ENCODE peak calls at places on chromosomes 7 and 10, in eight cellular contexts. A is mucosa of descending colon; R is PC-3; U is CD4-positive, alpha-beta T cell; G is pancreas; C is K562; E is cardiac fibroblast; Z is fibroblast of lung. S is an unnamed sample.
A peak's percentile ranks its signal among the peaks of the same experiment; 100 is the strongest.

GRCh38 chr10:132113766-132114365 is 48.1 kb downstream of the JAKMIP3 start:
- DNase-seq in A (no peak), R (no peak), U (no peak), G (no peak), C (no peak), E (no peak), Z (no peak), S (no peak)

GRCh38 chr7:151462306-151462779 is 22.4 kb upstream of the CRYGN start:
- DNase-seq in A (no peak), R (no peak), U (no peak), G (no peak), C (no peak), E (no peak), Z (no peak), S (no peak)

GRCh38 chr10:70319183-70319582 is 35.4 kb upstream of the NPFFR1 start:
- DNase-seq in A (no peak), R (no peak), U (no peak), G (no peak), C (no peak), E (no peak), Z (no peak), S (no peak)

GRCh38 chr7:133070562-133070961 is 11.3 kb downstream of the CHCHD3 start:
- DNase-seq in A (no peak), R (no peak), U (no peak), G (no peak), C (no peak), E (peak; percentile 23), Z (peak; percentile 13), S (no peak)

GRCh38 chr10:103553743-103554487 is 60.4 kb downstream of the NEURL1 start:
- DNase-seq in A (peak; percentile 27), R (no peak), U (no peak), G (no peak), C (no peak), E (no peak), Z (no peak), S (no peak)

GRCh38 chr7:139560678-139561077 is 37.2 kb downstream of the CLEC2L start:
- DNase-seq in A (peak; percentile 89), R (no peak), U (no peak), G (no peak), C (peak; percentile 51), E (no peak), Z (no peak), S (no peak)

GRCh38 chr10:33509231-33509871 is 174.9 kb upstream of the NRP1 start:
- DNase-seq in A (no peak), R (peak; percentile 100), U (no peak), G (no peak), C (no peak), E (peak; percentile 82), Z (peak; percentile 96), S (peak; percentile 36)

GRCh38 chr10:83357004-83357403 is 782.3 kb upstream of the GHITM start:
- DNase-seq in A (no peak), R (no peak), U (no peak), G (no peak), C (no peak), E (no peak), Z (no peak), S (no peak)

GRCh38 chr10:112314822-112315474 is 31.7 kb downstream of the TECTB start:
- DNase-seq in A (peak; percentile 64), R (peak; percentile 76), U (peak; percentile 56), G (peak; percentile 87), C (peak; percentile 61), E (peak; percentile 80), Z (peak; percentile 47), S (peak; percentile 87)

GRCh38 chr10:110699859-110700468 is 55.8 kb downstream of the RBM20 start:
- DNase-seq in A (no peak), R (no peak), U (no peak), G (no peak), C (no peak), E (no peak), Z (no peak), S (no peak)

GRCh38 chr7:73992104-73992562 is 35.8 kb upstream of the ELN start:
- DNase-seq in A (peak; percentile 66), R (no peak), U (no peak), G (no peak), C (no peak), E (peak; percentile 90), Z (peak; percentile 88), S (no peak)

GRCh38 chr7:18429547-18429946 is 66.0 kb upstream of the HDAC9 start:
- DNase-seq in A (no peak), R (peak; percentile 79), U (no peak), G (no peak), C (no peak), E (peak; percentile 53), Z (peak; percentile 67), S (no peak)

GRCh38 chr10:122149138-122149606 is 121.9 kb upstream of the BTBD16 start:
- DNase-seq in A (no peak), R (no peak), U (no peak), G (no peak), C (no peak), E (peak; percentile 96), Z (peak; percentile 45), S (no peak)

GRCh38 chr7:39271386-39271785 is 293.7 kb downstream of the POU6F2 start:
- DNase-seq in A (no peak), R (peak; percentile 47), U (no peak), G (peak; percentile 82), C (no peak), E (peak; percentile 44), Z (no peak), S (no peak)

GRCh38 chr7:28573059-28573553 is 160.8 kb downstream of the CREB5 start:
- DNase-seq in A (no peak), R (peak; percentile 88), U (no peak), G (no peak), C (no peak), E (peak; percentile 27), Z (peak; percentile 92), S (peak; percentile 26)

GRCh38 chr10:73856261-73856660 is 18.1 kb downstream of the CAMK2G start:
- DNase-seq in A (no peak), R (no peak), U (no peak), G (no peak), C (no peak), E (no peak), Z (no peak), S (no peak)

GRCh38 chr10:73853196-73853595 is 21.2 kb downstream of the CAMK2G start:
- DNase-seq in A (no peak), R (no peak), U (no peak), G (no peak), C (no peak), E (no peak), Z (no peak), S (no peak)

GRCh38 chr10:73855413-73855812 is 18.9 kb downstream of the CAMK2G start:
- DNase-seq in A (peak; percentile 50), R (no peak), U (no peak), G (no peak), C (no peak), E (no peak), Z (no peak), S (no peak)

GRCh38 chr10:73857446-73857845 is 16.9 kb downstream of the CAMK2G start:
- DNase-seq in A (no peak), R (no peak), U (no peak), G (no peak), C (no peak), E (no peak), Z (peak; percentile 80), S (no peak)

DNA sequence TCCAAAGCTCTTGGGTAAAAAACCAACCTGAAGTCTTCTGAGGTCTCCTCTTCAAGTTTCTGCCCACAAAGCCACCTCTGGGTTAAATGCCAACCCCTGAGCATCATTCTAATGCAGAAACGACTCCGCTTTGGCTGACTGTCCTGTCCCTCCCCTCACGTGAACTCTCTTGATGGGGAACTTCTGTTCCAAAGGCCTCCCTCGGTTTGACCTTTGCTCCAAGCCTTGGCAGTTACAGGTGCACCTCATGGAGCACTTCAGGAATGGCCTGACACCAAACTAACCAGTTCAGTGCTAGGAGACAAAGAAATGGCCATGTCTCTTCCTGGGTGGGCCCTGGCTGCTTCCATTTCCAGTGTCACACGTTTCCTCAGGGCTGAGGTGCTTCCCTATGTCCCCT is 20.0 kb downstream of the CAMK2G start:
- DNase-seq in A (no peak), R (no peak), U (no peak), G (no peak), C (no peak), E (no peak), Z (no peak), S (no peak)
- TF ChIP-seq CTCF in A (no peak), R (no peak), U (no peak), G (no peak), C (no peak), E (no peak), Z (no peak), S (no peak)

GRCh38 chr10:64518456-64518855 is 997.3 kb downstream of the REEP3 start:
- DNase-seq in A (no peak), R (no peak), U (no peak), G (no peak), C (no peak), E (no peak), Z (no peak), S (no peak)

GRCh38 chr10:64523065-64523759 is 1002.0 kb downstream of the REEP3 start:
- DNase-seq in A (no peak), R (no peak), U (no peak), G (no peak), C (no peak), E (no peak), Z (no peak), S (no peak)

GRCh38 chr10:64519831-64520230 is 998.6 kb downstream of the REEP3 start:
- DNase-seq in A (no peak), R (no peak), U (no peak), G (no peak), C (peak; percentile 35), E (no peak), Z (no peak), S (no peak)

GRCh38 chr10:64515975-64516699 is 994.9 kb downstream of the REEP3 start:
- DNase-seq in A (no peak), R (peak; percentile 32), U (no peak), G (no peak), C (no peak), E (no peak), Z (no peak), S (no peak)

GRCh38 chr10:64519427-64519826 is 998.2 kb downstream of the REEP3 start:
- DNase-seq in A (no peak), R (no peak), U (no peak), G (no peak), C (no peak), E (no peak), Z (no peak), S (no peak)
- TF ChIP-seq CTCF in A (no peak), R (no peak), U (no peak), G (no peak), C (no peak), E (no peak), Z (no peak), S (no peak)

DNA sequence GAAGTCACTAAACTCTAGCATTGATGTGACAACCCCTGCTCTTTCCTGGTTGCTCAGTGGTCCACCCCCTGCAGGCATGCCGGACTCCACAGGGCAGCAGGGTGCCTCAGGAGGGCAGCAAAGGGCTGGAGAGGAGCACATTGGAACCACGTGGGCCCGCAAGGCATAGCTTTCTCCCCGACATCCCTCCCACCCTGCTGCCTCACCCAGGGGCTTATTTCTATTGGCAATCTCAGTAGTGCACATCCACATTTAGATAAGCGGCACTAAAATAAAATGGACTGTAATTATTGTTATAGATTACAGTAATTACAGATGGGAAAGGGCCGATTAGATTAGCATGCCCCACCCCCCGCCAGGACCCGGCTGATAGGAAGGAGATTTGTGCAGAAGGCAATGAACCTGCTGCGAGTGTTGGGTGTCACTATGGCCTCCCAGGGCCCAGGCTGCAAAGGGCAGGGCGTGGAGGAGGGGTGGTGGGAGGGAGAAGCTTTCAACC is 580.1 kb downstream of the GRID1 start:
- DNase-seq in A (no peak), R (no peak), U (no peak), G (no peak), C (peak; percentile 40), E (no peak), Z (no peak), S (no peak)
- TF ChIP-seq CTCF in A (no peak), R (no peak), U (no peak), G (no peak), C (peak; percentile 53), E (no peak), Z (no peak), S (no peak)

GRCh38 chr10:13837966-13838365 is 251.2 kb downstream of the PRPF18 start:
- DNase-seq in A (no peak), R (no peak), U (no peak), G (no peak), C (no peak), E (no peak), Z (no peak), S (no peak)
- TF ChIP-seq CTCF in A (no peak), R (no peak), U (no peak), G (no peak), C (no peak), E (no peak), Z (no peak), S (no peak)